ENCODE peak calls at places on chromosome 9, in six cellular contexts. O is foreskin fibroblast, A is epithelial cell of esophagus, W is OCI-LY7, I is endothelial cell of umbilical vein, H is sigmoid colon. C is an unnamed sample.

GRCh38 chr9:16377311-16377710 is 493.2 kb downstream of the BNC2 start:
- DNase-seq in A (no peak), W (no peak), I (no peak), H (no peak), O (no peak), C (no peak)

GRCh38 chr9:107274953-107275422 is 8.1 kb upstream of the RAD23B start:
- DNase-seq in I (no peak), O (peak; percentile 98), H (no peak), W (no peak), A (peak; percentile 98), C (no peak)

GRCh38 chr9:22990349-22990748 is 543.7 kb downstream of the DMRTA1 start:
- DNase-seq in H (no peak), I (no peak), W (no peak), A (no peak), O (no peak), C (no peak)

GRCh38 chr9:91758491-91758981 is 191.5 kb downstream of the ROR2 start:
- DNase-seq in I (peak; percentile 10), O (peak; percentile 81), W (peak; percentile 40), H (peak; percentile 83), A (peak; percentile 52), C (peak; percentile 80)

GRCh38 chr9:27352457-27353188 is 55.7 kb upstream of the EQTN start:
- DNase-seq in W (no peak), H (no peak), O (no peak), I (no peak), A (no peak), C (no peak)

GRCh38 chr9:3730527-3730926 is 204.7 kb upstream of the RFX3 start:
- DNase-seq in I (no peak), W (no peak), A (no peak), H (no peak), O (no peak), C (no peak)

GRCh38 chr9:93057024-93057702 is 1.3 kb upstream of the SUSD3 start:
- DNase-seq in H (no peak), I (no peak), W (peak; percentile 54), A (no peak), O (no peak), C (no peak)

GRCh38 chr9:1829719-1830118 is 185.4 kb upstream of the SMARCA2 start:
- DNase-seq in A (no peak), H (no peak), O (no peak), W (no peak), I (no peak), C (no peak)

GRCh38 chr9:133752739-133753446 is 14.7 kb upstream of the SARDH start:
- DNase-seq in H (no peak), I (no peak), O (no peak), A (no peak), W (no peak), C (no peak)

GRCh38 chr9:14437336-14438231 is 123.6 kb upstream of the NFIB start:
- DNase-seq in A (peak; percentile 45), W (no peak), H (no peak), O (peak; percentile 14), I (peak; percentile 81), C (no peak)

GRCh38 chr9:71904076-71904475 is 6.9 kb downstream of the ABHD17B start:
- DNase-seq in A (no peak), I (no peak), H (no peak), O (no peak), W (no peak), C (no peak)

GRCh38 chr9:23123048-23123632 is 676.5 kb downstream of the DMRTA1 start:
- DNase-seq in H (no peak), O (no peak), W (peak; percentile 41), A (peak; percentile 67), I (peak; percentile 55), C (peak; percentile 69)

GRCh38 chr9:75962186-75963036 is 71.9 kb downstream of the PCSK5 start:
- DNase-seq in A (peak; percentile 14), W (no peak), H (no peak), O (peak; percentile 29), I (no peak), C (no peak)

GRCh38 chr9:74503219-74503618 is 6.1 kb downstream of the RORB start:
- DNase-seq in W (no peak), O (no peak), I (no peak), H (no peak), A (no peak), C (no peak)

GRCh38 chr9:1454211-1454979 is 404.2 kb downstream of the DMRT2 start:
- DNase-seq in H (no peak), O (no peak), I (no peak), W (no peak), A (no peak), C (no peak)

GRCh38 chr9:69131682-69132081 is 42.4 kb upstream of the TJP2 start:
- DNase-seq in A (peak; percentile 97), O (peak; percentile 95), W (no peak), H (peak; percentile 71), I (peak; percentile 53), C (no peak)

GRCh38 chr9:114122628-114123027 is 23.5 kb upstream of the KIF12 start:
- DNase-seq in A (no peak), I (no peak), O (no peak), H (no peak), W (no peak), C (no peak)

GRCh38 chr9:105760053-105760452 is 65.7 kb downstream of the TMEM38B start:
- DNase-seq in O (peak; percentile 3), A (peak; percentile 13), I (no peak), H (no peak), W (no peak), C (no peak)

GRCh38 chr9:104992696-104993095 is 64.7 kb upstream of the ABCA1 start:
- DNase-seq in I (peak; percentile 24), A (no peak), W (no peak), H (no peak), O (peak; percentile 91), C (no peak)

GRCh38 chr9:136213733-136214132 is 8.8 kb upstream of the LHX3 start:
- DNase-seq in I (no peak), W (no peak), O (no peak), A (no peak), H (no peak), C (no peak)

GRCh38 chr9:115292584-115293271 is 174.8 kb upstream of the TNC start:
- DNase-seq in A (no peak), W (no peak), O (peak; percentile 54), H (no peak), I (no peak), C (peak; percentile 11)

GRCh38 chr9:36823466-36823865 is 210.6 kb downstream of the PAX5 start:
- DNase-seq in A (no peak), I (no peak), O (no peak), W (no peak), H (no peak), C (no peak)

GRCh38 chr9:98909935-98910334 is 33.8 kb upstream of the COL15A1 start:
- DNase-seq in I (no peak), W (no peak), A (no peak), H (no peak), O (peak; percentile 20), C (no peak)

GRCh38 chr9:124939944-124940343 is 939 bp downstream of the GOLGA1 start:
- DNase-seq in H (no peak), W (peak; percentile 28), O (no peak), A (no peak), I (no peak), C (no peak)
- TF ChIP-seq CTCF in H (no peak), W (no peak), O (no peak), A (no peak), I (no peak), C (no peak)

DNA sequence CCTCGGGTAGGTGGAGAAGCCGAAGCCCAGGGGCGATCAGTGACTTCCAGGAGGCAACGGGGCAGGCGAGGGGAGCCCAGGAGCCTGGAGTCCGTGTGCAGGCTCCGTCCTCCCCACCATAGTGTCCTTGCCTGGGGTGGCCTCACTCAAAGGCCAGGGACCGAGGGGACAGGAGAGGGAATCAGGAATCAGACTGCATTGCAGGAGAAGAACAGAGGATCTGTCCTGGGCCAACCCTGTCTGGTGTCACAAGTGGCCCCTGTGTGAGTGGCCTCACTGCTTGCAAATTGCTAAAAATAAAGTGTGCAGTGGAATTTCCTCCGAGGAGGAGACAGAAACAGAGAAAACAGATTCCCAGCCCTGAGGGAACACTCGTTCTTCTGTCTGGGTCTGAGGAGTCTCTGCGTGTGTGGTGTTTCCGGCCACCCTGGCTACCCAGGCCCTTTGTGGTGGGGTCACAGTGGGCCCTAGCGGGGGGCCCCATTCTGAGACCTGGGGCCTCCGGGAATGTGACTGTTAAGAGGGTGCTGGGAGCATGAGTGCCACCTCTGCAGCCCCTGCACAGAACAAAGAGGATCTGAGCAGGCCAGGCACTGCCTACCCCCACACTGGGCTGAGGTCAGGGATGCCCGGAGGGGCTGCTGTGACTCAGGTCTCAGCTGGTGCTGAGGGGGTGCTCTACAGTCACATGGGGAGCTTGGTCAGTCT is 7.5 kb downstream of the TRAF1 start:
- DNase-seq in A (no peak), O (peak; percentile 76), H (no peak), I (no peak), W (no peak), C (no peak)
- TF ChIP-seq CTCF in A (no peak), O (no peak), H (no peak), I (no peak), W (no peak), C (no peak)

GRCh38 chr9:99948482-99948881 is 42.0 kb downstream of the STX17 start:
- DNase-seq in H (no peak), A (no peak), W (no peak), I (no peak), O (no peak), C (no peak)

GRCh38 chr9:99948896-99949295 is 42.4 kb downstream of the STX17 start:
- DNase-seq in W (no peak), I (peak; percentile 92), O (no peak), H (no peak), A (no peak), C (no peak)

DNA sequence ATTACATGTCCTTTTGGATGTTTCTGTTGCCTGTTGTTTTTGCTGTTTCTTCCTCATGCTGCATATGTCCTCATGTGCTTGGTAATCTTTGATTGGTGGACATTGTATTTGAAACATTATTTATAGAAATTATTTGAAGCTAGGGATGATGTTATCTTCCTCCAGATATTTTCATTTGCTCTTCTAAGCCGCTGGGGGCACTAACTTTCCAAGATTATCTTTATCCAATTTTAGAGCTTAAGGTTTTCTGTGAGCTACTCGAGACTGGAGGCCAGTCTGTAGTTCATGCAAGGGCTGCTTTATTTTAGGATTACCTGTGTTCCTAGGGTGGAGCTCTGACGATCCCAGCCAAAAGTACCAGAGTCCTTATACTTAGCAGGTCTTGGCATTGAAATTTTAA is 40.9 kb downstream of the STX17 start:
- DNase-seq in H (no peak), A (peak; percentile 2), O (peak; percentile 18), I (no peak), W (no peak), C (no peak)
- TF ChIP-seq CTCF in H (no peak), A (peak; percentile 25), O (peak; percentile 4), I (no peak), W (no peak), C (peak; percentile 43)

GRCh38 chr9:103867886-103868285 is 226.2 kb upstream of the SMC2 start:
- DNase-seq in O (no peak), H (no peak), I (no peak), W (no peak), A (no peak), C (no peak)

DNA sequence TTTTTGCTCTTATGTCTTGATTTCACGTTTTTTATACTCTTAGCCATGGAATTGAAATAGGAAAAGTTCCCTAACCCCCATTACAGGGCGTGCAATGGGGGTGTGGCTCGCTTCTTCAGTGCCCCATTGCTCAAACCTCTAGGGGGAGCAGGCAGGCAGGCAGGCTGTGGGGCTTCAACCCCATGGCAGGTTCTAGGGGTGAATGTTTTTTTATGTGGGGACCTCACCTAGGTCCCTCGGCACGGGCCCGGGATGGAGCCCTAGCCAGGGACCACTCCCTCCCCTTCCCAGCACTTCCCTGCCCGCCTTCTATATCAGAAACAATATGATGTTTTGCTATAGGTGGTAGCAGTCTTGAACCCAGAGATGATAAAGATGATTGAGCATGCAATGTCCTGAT is 221.3 kb upstream of the SMC2 start:
- DNase-seq in H (no peak), I (no peak), O (no peak), A (no peak), W (no peak), C (no peak)
- TF ChIP-seq CTCF in H (no peak), I (no peak), O (no peak), A (no peak), W (peak; percentile 31), C (no peak)

C was measured in neural progenitor cell.